ENCODE peak calls at places on chromosome 15, in eight cellular contexts. D is NCI-H524; K is fibroblast of pulmonary artery; W is stimulated activated CD4-positive, alpha-beta T cell treated with anti-CD3 and anti-CD28 coated beads, Interleukin-1b, Interleukin-23, amount 100 ng/mL, for 4 hours; M is AG08395; C is stimulated activated CD8-positive, alpha-beta memory T cell treated with anti-CD3 and anti-CD28 coated beads, Interleukin-15, amount 100 ng/mL, for 24 hours; J is naive thymus-derived CD8-positive, alpha-beta T cell; L is astrocyte of the spinal cord. T is an unnamed sample.

GRCh38 chr15:99087405-99087943 is 17.4 kb upstream of the SYNM start:
- DNase-seq in D (no peak), K (no peak), W (no peak), M (no peak), C (no peak), J (no peak), L (no peak), T (no peak)

GRCh38 chr15:27592036-27592725 is 506.9 kb downstream of the OCA2 start:
- DNase-seq in D (no peak), K (peak; percentile 3), W (no peak), M (no peak), C (no peak), J (no peak), L (peak; percentile 48), T (no peak)

GRCh38 chr15:32657198-32657886 is 15.8 kb downstream of the SCG5 start:
- DNase-seq in D (no peak), K (no peak), W (no peak), M (no peak), C (no peak), J (no peak), L (peak; percentile 19), T (no peak)

GRCh38 chr15:69314736-69315135 is 16.0 kb downstream of the PAQR5 start:
- DNase-seq in D (no peak), K (no peak), W (no peak), M (no peak), C (no peak), J (no peak), L (no peak), T (no peak)

GRCh38 chr15:68445351-68445750 is 13.4 kb upstream of the ITGA11 start:
- DNase-seq in D (no peak), K (no peak), W (no peak), M (no peak), C (no peak), J (no peak), L (no peak), T (no peak)

GRCh38 chr15:73691398-73691797 is 7.2 kb downstream of the CD276 start:
- DNase-seq in D (no peak), K (peak; percentile 74), W (no peak), M (peak; percentile 74), C (no peak), J (no peak), L (peak; percentile 76), T (no peak)

GRCh38 chr15:82298520-82298919 is 35.9 kb downstream of the SAXO2 start:
- DNase-seq in D (no peak), K (no peak), W (peak; percentile 12), M (no peak), C (peak; percentile 23), J (peak; percentile 57), L (no peak), T (no peak)

GRCh38 chr15:101295607-101296225 is 668 bp upstream of the SNRPA1 start:
- DNase-seq in D (no peak), K (peak; percentile 14), W (no peak), M (no peak), C (no peak), J (no peak), L (peak; percentile 44), T (no peak)

GRCh38 chr15:100222349-100222715 is 119.4 kb downstream of the ADAMTS17 start:
- DNase-seq in D (no peak), K (no peak), W (no peak), M (no peak), C (no peak), J (no peak), L (no peak), T (no peak)

T was measured in CMK.